ENCODE peak calls at places on chromosome 14, in eight cellular contexts. E is stimulated activated CD8-positive, alpha-beta memory T cell treated with anti-CD3 and anti-CD28 coated beads, Interleukin-7, amount 100 ng/mL, for 4 hours; W is stimulated activated CD4-positive, alpha-beta T cell treated with anti-CD3 and anti-CD28 coated beads, TNF-alpha, amount 100 ng/mL, for 1 hour; A is Peyer's patch; D is stimulated activated effector memory CD8-positive, alpha-beta T cell treated with anti-CD3 and anti-CD28 coated beads, Interleukin-12 subunit alpha, Interleukin-12 subunit beta, amount 100 ng/mL, for 72 hours; L is pulmonary artery endothelial cell; X is cerebellar cortex; S is T-helper 1 cell. P is an unnamed sample.

GRCh38 chr14:100640481-100641273 is 53.5 kb upstream of the BEGAIN start:
- DNase-seq in E (peak; percentile 60), L (no peak), D (peak; percentile 59), W (peak; percentile 26), X (no peak), A (peak; percentile 62), S (peak; percentile 94), P (peak; percentile 85)

GRCh38 chr14:29832042-29832441 is 95.6 kb downstream of the PRKD1 start:
- DNase-seq in X (no peak), E (no peak), L (no peak), S (no peak), D (no peak), W (no peak), A (no peak), P (no peak)

GRCh38 chr14:68919129-68919927 is 59.8 kb downstream of the ACTN1 start:
- DNase-seq in L (no peak), E (no peak), X (no peak), D (no peak), A (no peak), W (no peak), S (no peak), P (no peak)

GRCh38 chr14:68951051-68951797 is 27.9 kb downstream of the ACTN1 start:
- DNase-seq in X (no peak), W (no peak), D (no peak), S (no peak), E (no peak), A (peak; percentile 47), L (no peak), P (no peak)

GRCh38 chr14:50347521-50347920 is 35.4 kb downstream of the DMAC2L start:
- DNase-seq in D (no peak), X (no peak), L (no peak), A (no peak), S (no peak), E (no peak), W (no peak), P (no peak)

GRCh38 chr14:53534841-53535240 is 381.7 kb upstream of the DDHD1 start:
- DNase-seq in A (no peak), D (no peak), E (no peak), S (no peak), L (no peak), X (no peak), W (no peak), P (no peak)

GRCh38 chr14:99691111-99691885 is 7.2 kb downstream of the CYP46A1 start:
- DNase-seq in W (no peak), L (no peak), S (no peak), D (no peak), X (no peak), E (no peak), A (no peak), P (peak; percentile 38)

GRCh38 chr14:23543403-23543802 is 8.2 kb downstream of the ZFHX2 start:
- DNase-seq in E (no peak), L (no peak), A (no peak), D (no peak), X (no peak), S (no peak), W (no peak), P (no peak)

GRCh38 chr14:71319646-71320045 is 412.4 kb downstream of the PCNX1 start:
- DNase-seq in W (no peak), E (no peak), L (no peak), A (no peak), S (no peak), X (peak; percentile 58), D (no peak), P (no peak)

GRCh38 chr14:67620217-67620789 is 583 bp downstream of the ARG2 start:
- DNase-seq in X (peak; percentile 82), D (no peak), S (no peak), E (no peak), W (no peak), L (no peak), A (no peak), P (no peak)

GRCh38 chr14:101458536-101459391 is 102.5 kb upstream of the DIO3 start:
- DNase-seq in D (no peak), L (no peak), S (no peak), W (no peak), X (no peak), A (no peak), E (no peak), P (no peak)

GRCh38 chr14:24314377-24315193 is 3.3 kb downstream of the LTB4R start:
- DNase-seq in E (no peak), S (no peak), X (no peak), W (no peak), L (no peak), D (no peak), A (no peak), P (no peak)

GRCh38 chr14:105974902-105975301 is 448.5 kb downstream of the TMEM121 start:
- DNase-seq in W (peak; percentile 42), D (peak; percentile 57), E (peak; percentile 53), S (peak; percentile 29), L (no peak), A (peak; percentile 61), X (peak; percentile 18), P (peak; percentile 92)